ENCODE peak calls at places on chromosome 10, in seven cellular contexts. Z, F, X, R, B, I and D are unnamed samples.

GRCh38 chr10:101566333-101567164 is 21.5 kb downstream of the POLL start:
- DNase-seq in Z (no peak), F (no peak), X (no peak), R (no peak), B (no peak), I (peak; percentile 59), D (peak; percentile 27)

GRCh38 chr10:54234832-54235231 is 566.2 kb downstream of the PCDH15 start:
- DNase-seq in Z (no peak), F (no peak), X (no peak), R (no peak), B (no peak), I (no peak), D (no peak)

GRCh38 chr10:52259428-52259812 is 54.7 kb upstream of the DKK1 start:
- DNase-seq in Z (no peak), F (no peak), X (no peak), R (no peak), B (no peak), I (no peak), D (no peak)

GRCh38 chr10:74243067-74243466 is 92.0 kb downstream of the ADK start:
- DNase-seq in Z (no peak), F (no peak), X (no peak), R (no peak), B (no peak), I (no peak), D (no peak)

GRCh38 chr10:79404231-79404609 is 41.2 kb downstream of the ZCCHC24 start:
- DNase-seq in Z (no peak), F (no peak), X (no peak), R (no peak), B (peak; percentile 45), I (peak; percentile 43), D (no peak)

GRCh38 chr10:24256619-24257018 is 47.7 kb downstream of the KIAA1217 start:
- DNase-seq in Z (no peak), F (no peak), X (no peak), R (no peak), B (no peak), I (no peak), D (no peak)

GRCh38 chr10:98257961-98258360 is 10.0 kb downstream of the LOXL4 start:
- DNase-seq in Z (no peak), F (no peak), X (no peak), R (no peak), B (peak; percentile 7), I (no peak), D (no peak)

GRCh38 chr10:88088441-88089340 is 225.3 kb downstream of the PTEN start:
- DNase-seq in Z (no peak), F (no peak), X (no peak), R (no peak), B (no peak), I (no peak), D (no peak)

GRCh38 chr10:73819513-73820093 is 8.2 kb upstream of the NDST2 start:
- DNase-seq in Z (no peak), F (no peak), X (no peak), R (no peak), B (peak; percentile 42), I (no peak), D (no peak)

GRCh38 chr10:10351451-10351850 is 666.2 kb upstream of the CELF2 start:
- DNase-seq in Z (no peak), F (no peak), X (no peak), R (no peak), B (no peak), I (no peak), D (no peak)

GRCh38 chr10:132036887-132037675 is 28.7 kb upstream of the JAKMIP3 start:
- DNase-seq in Z (no peak), F (no peak), X (no peak), R (peak; percentile 35), B (no peak), I (peak; percentile 26), D (no peak)

GRCh38 chr10:7412482-7413251 is 1.8 kb upstream of the SFMBT2 start:
- DNase-seq in Z (no peak), F (peak; percentile 47), X (no peak), R (peak; percentile 46), B (peak; percentile 62), I (peak; percentile 71), D (peak; percentile 37)